ENCODE peak calls at places on chromosomes 16 and 17, in five cellular contexts. Z is ascending aorta; D is right cardiac atrium; E is CD8-positive, alpha-beta memory T cell; Y is pancreas. A is an unnamed sample.
A peak's percentile ranks its signal among the peaks of the same experiment; 100 is the strongest.

GRCh38 chr17:42895185-42895555 is 5.4 kb upstream of the G6PC1 start:
- DNase-seq in Z (peak; percentile 46), E (no peak), Y (peak; percentile 80), D (peak; percentile 91), A (peak; percentile 37)

GRCh38 chr16:10743610-10744369 is at the start of gene NUBP1:
- DNase-seq in D (peak; percentile 99), E (peak; percentile 99), Y (peak; percentile 100), Z (peak; percentile 99), A (peak; percentile 85)

GRCh38 chr17:31427684-31428083 is 36.2 kb downstream of the RAB11FIP4 start:
- DNase-seq in D (no peak), Z (no peak), E (no peak), Y (peak; percentile 28), A (no peak)

GRCh38 chr17:78977992-78978973 is 1.4 kb downstream of the LGALS3BP start:
- DNase-seq in Z (no peak), E (no peak), Y (no peak), D (peak; percentile 77), A (no peak)

GRCh38 chr17:15354256-15354655 is 12.9 kb upstream of the TEKT3 start:
- DNase-seq in Y (no peak), D (no peak), E (no peak), Z (no peak), A (no peak)

GRCh38 chr17:4449736-4450135 is 16.0 kb downstream of the SPNS3 start:
- DNase-seq in D (peak; percentile 60), Y (no peak), Z (no peak), E (no peak), A (no peak)

GRCh38 chr17:42472709-42473521 is 14.2 kb downstream of the ATP6V0A1 start:
- DNase-seq in E (no peak), Y (no peak), Z (no peak), D (no peak), A (peak; percentile 48)

GRCh38 chr17:41071606-41072375 is 6.1 kb upstream of the KRTAP2-4 start:
- DNase-seq in Y (no peak), E (no peak), D (no peak), Z (no peak), A (no peak)

GRCh38 chr17:29844339-29845048 is 85.5 kb downstream of the SSH2 start:
- DNase-seq in Y (no peak), Z (no peak), D (no peak), E (no peak), A (no peak)

GRCh38 chr17:21129023-21129681 is 2.4 kb downstream of the DHRS7B start:
- DNase-seq in Z (no peak), E (no peak), Y (no peak), D (no peak), A (no peak)

GRCh38 chr16:4032768-4033167 is 83.5 kb downstream of the ADCY9 start:
- DNase-seq in Y (peak; percentile 91), Z (no peak), E (peak; percentile 18), D (peak; percentile 61), A (no peak)

GRCh38 chr17:66964930-66965800 is 658 bp downstream of the CACNG4 start:
- DNase-seq in Y (no peak), D (no peak), Z (no peak), E (no peak), A (no peak)

GRCh38 chr17:66492500-66493123 is 190.2 kb downstream of the PRKCA start:
- DNase-seq in Y (no peak), Z (no peak), D (no peak), E (no peak), A (no peak)

GRCh38 chr16:60142991-60143705 is 1409.0 kb upstream of the GOT2 start:
- DNase-seq in Z (no peak), E (no peak), Y (no peak), D (no peak), A (no peak)

GRCh38 chr16:85553436-85554113 is 59.5 kb upstream of the GSE1 start:
- DNase-seq in E (peak; percentile 50), D (peak; percentile 93), Y (peak; percentile 60), Z (no peak), A (no peak)

GRCh38 chr17:13005530-13005929 is 12.3 kb downstream of the ELAC2 start:
- DNase-seq in D (no peak), Z (no peak), Y (no peak), E (no peak), A (no peak)

GRCh38 chr16:11682655-11683096 is 14.4 kb downstream of the SNN start:
- DNase-seq in D (no peak), Z (no peak), E (no peak), Y (no peak), A (no peak)

GRCh38 chr17:82840431-82840831 is 609 bp upstream of the ZNF750 start:
- DNase-seq in D (no peak), Z (no peak), E (no peak), Y (no peak), A (no peak)
- H3K27ac ChIP-seq in D (no peak overlapping the region), Z (no peak overlapping the region), E (no peak overlapping the region), Y (no peak overlapping the region), A (peak overlapping the region; percentile 98)

GRCh38 chr17:38892083-38892482 is 22.2 kb downstream of the LASP1 start:
- DNase-seq in E (no peak), Y (no peak), Z (no peak), D (no peak), A (no peak)
- H3K27ac ChIP-seq in E (no peak overlapping the region), Y (no peak overlapping the region), Z (no peak overlapping the region), D (no peak overlapping the region), A (no peak overlapping the region)

DNA sequence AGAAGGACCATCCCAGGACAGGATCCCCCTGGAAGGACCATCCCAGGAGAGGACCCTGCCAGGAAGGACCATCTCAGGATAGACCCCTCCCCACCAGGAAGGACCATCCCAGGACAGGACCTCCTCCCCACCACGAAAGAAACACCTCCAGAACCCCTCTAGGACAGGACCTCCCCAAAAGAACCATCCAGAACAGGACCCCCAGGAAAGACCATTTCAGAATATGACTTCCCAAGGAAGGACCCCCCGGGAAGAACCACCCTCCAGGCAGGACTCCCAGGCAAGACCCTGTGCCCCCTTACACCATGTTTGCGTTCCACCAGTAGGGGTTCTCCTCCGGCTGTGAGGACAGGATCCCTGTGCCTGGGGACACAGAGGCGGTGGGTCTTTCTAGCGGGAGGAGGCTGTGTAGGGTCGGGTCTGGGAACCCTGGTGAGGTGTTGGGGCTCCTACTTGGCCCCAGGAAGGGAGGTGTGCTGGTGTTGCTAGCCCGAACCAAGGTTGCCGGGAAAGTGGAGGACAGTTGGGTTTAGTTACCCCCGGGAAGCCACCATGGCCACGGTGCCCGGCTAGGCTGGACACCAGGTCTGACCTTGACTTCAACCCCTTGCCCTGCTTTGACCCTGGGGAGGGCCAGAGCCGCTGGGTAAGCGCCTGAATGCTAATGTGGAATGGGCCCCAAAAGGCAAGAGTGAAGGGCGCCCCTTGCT is 2.2 kb downstream of the NOTUM start:
- DNase-seq in Z (no peak), D (peak; percentile 27), Y (no peak), E (no peak), A (no peak)
- H3K27ac ChIP-seq in Z (no peak overlapping the region), D (no peak overlapping the region), Y (no peak overlapping the region), E (no peak overlapping the region), A (no peak overlapping the region)

GRCh38 chr17:82750241-82750905 is 1.5 kb upstream of the TBCD start:
- DNase-seq in E (no peak), D (peak; percentile 64), Y (no peak), Z (no peak), A (no peak)

GRCh38 chr17:82753201-82753464 is 1.3 kb downstream of the TBCD start:
- DNase-seq in E (no peak), Y (no peak), Z (no peak), D (no peak), A (no peak)

GRCh38 chr17:82751171-82751570 is 694 bp upstream of the TBCD start:
- DNase-seq in Y (no peak), Z (no peak), D (no peak), E (peak; percentile 79), A (no peak)

GRCh38 chr17:82752371-82753200 is 721 bp downstream of the TBCD start:
- DNase-seq in D (peak; percentile 72), Z (no peak), E (no peak), Y (no peak), A (no peak)

GRCh38 chr17:82751571-82752370 is at the start of gene TBCD:
- DNase-seq in Z (peak; percentile 30), Y (peak; percentile 88), E (peak; percentile 88), D (peak; percentile 96), A (peak; percentile 26)
- H3K27ac ChIP-seq in Z (peak within 1 kb of the TSS; percentile 81), Y (peak within 1 kb of the TSS; percentile 63), E (peak within 1 kb of the TSS; percentile 59), D (peak within 1 kb of the TSS; percentile 75), A (peak within 1 kb of the TSS; percentile 55)

GRCh38 chr17:27959382-27959709 is 66.2 kb upstream of the LYRM9 start:
- DNase-seq in D (no peak), E (no peak), Y (no peak), Z (no peak), A (no peak)
- H3K27ac ChIP-seq in D (no peak overlapping the region), E (no peak overlapping the region), Y (no peak overlapping the region), Z (no peak overlapping the region), A (no peak overlapping the region)

DNA sequence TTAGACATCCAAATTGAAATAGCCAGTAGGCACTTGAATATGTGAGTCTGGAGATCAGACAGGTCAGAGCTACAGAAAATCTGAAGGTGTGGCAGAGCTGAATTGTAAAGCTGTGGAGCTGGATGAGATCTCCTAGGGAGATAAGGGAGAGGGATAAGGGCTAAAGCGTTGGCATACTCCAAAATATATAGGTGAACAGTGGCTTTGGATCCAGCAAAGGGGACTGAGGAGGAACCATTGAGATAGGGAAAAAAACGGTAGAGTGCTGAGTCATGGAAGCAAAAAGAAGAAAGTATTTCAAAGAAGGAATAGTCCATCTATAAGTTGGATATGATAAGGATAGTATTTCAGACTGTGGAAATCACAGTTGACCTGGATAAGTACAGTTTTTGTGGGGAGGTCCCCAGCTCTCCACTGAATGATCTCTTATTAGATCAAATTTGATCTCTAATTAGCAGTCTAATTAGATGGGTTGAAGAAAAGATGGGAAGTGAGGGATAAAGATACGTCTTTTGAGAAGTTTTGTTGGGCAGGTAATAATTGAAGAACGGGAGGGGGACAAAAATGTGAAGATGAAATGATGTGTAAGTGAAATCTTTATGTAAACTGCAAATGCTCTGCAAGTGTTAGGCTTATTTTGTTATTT is 587 bp upstream of the DBF4B start:
- DNase-seq in D (no peak), E (no peak), Z (no peak), Y (no peak), A (no peak)
- H3K27ac ChIP-seq in D (peak overlapping the region; percentile 90), E (peak overlapping the region; percentile 45), Z (peak overlapping the region; percentile 67), Y (peak overlapping the region; percentile 33), A (peak overlapping the region; percentile 55)

GRCh38 chr16:89346869-89347268 is 129.4 kb downstream of the ZNF778 start:
- DNase-seq in Y (no peak), Z (no peak), D (peak; percentile 43), E (no peak), A (no peak)
- H3K27ac ChIP-seq in Y (no peak overlapping the region), Z (no peak overlapping the region), D (no peak overlapping the region), E (no peak overlapping the region), A (peak overlapping the region; percentile 53)

GRCh38 chr16:23257682-23258081 is 44.4 kb upstream of the SCNN1B start:
- DNase-seq in Y (no peak), Z (no peak), E (no peak), D (no peak), A (peak; percentile 12)
- H3K27ac ChIP-seq in Y (no peak overlapping the region), Z (no peak overlapping the region), E (no peak overlapping the region), D (no peak overlapping the region), A (peak overlapping the region; percentile 58)

A was measured in epithelial cell of prostate.